ENCODE peak calls at places on chromosome 7, in five cellular contexts. J is mammary epithelial cell, X is lower lobe of right lung, Q is A549, Y is esophagus squamous epithelium. T is an unnamed sample. For H3K4me1, the result is how much of the 10 kb centered on the place peaks cover.

GRCh38 chr7:131945948-131946525 is 389.6 kb upstream of the PODXL start:
- DNase-seq in Y (no peak), Q (no peak), X (no peak), J (no peak), T (no peak)

GRCh38 chr7:3404490-3404889 is 103.4 kb downstream of the SDK1 start:
- DNase-seq in X (no peak), Y (no peak), Q (no peak), J (peak), T (peak)

GRCh38 chr7:45623740-45624391 is 49.7 kb downstream of the ADCY1 start:
- DNase-seq in X (no peak), Q (no peak), Y (no peak), J (no peak), T (no peak)

GRCh38 chr7:98460902-98461301 is 60.0 kb upstream of the BAIAP2L1 start:
- DNase-seq in J (no peak), Q (no peak), Y (no peak), X (no peak), T (no peak)

GRCh38 chr7:114502454-114503254 is 88.0 kb downstream of the FOXP2 start:
- DNase-seq in Y (no peak), J (no peak), Q (no peak), X (no peak), T (no peak)

GRCh38 chr7:69342154-69342884 is 256.0 kb upstream of the AUTS2 start:
- DNase-seq in Y (no peak), J (no peak), X (no peak), Q (no peak), T (no peak)

GRCh38 chr7:7321681-7322080 is 139.3 kb downstream of the C1GALT1 start:
- DNase-seq in X (no peak), J (no peak), Q (no peak), Y (no peak), T (peak)

GRCh38 chr7:108454674-108455523 is 1.3 kb downstream of the NRCAM start:
- DNase-seq in Y (no peak), Q (peak), X (peak), J (peak), T (no peak)

GRCh38 chr7:50962962-50963374 is 180.3 kb upstream of the GRB10 start:
- DNase-seq in Q (peak), J (peak), X (peak), Y (no peak), T (peak)

GRCh38 chr7:93980744-93981479 is 23.2 kb downstream of the BET1 start:
- DNase-seq in X (no peak), Y (no peak), Q (no peak), J (no peak), T (no peak)

GRCh38 chr7:23604296-23604640 is 7.1 kb downstream of the CCDC126 start:
- DNase-seq in J (no peak), X (no peak), Q (no peak), Y (no peak), T (no peak)

GRCh38 chr7:27661776-27662489 is 750 bp downstream of the HIBADH start:
- DNase-seq in Q (no peak), Y (no peak), J (peak), X (peak), T (peak)

GRCh38 chr7:55774327-55775050 is 88.1 kb downstream of the SEPTIN14 start:
- DNase-seq in Q (no peak), J (peak), Y (no peak), X (no peak), T (peak)

GRCh38 chr7:21261627-21262564 is 166.0 kb upstream of the SP4 start:
- DNase-seq in Q (peak), Y (no peak), J (peak), X (no peak), T (no peak)

GRCh38 chr7:2804227-2804763 is 39.8 kb downstream of the GNA12 start:
- DNase-seq in J (no peak), Y (no peak), X (no peak), Q (no peak), T (no peak)

GRCh38 chr7:1555046-1555812 is 776 bp downstream of the TMEM184A start:
- DNase-seq in Q (peak), J (peak), X (no peak), Y (no peak), T (peak)

GRCh38 chr7:82339958-82340357 is 103.6 kb downstream of the CACNA2D1 start:
- DNase-seq in J (no peak), Q (no peak), X (no peak), Y (no peak), T (no peak)

GRCh38 chr7:92343719-92344118 is 97.9 kb downstream of the ANKIB1 start:
- DNase-seq in J (no peak), Y (no peak), X (no peak), Q (no peak), T (no peak)

GRCh38 chr7:142856565-142857245 is 1.8 kb downstream of the EPHB6 start:
- DNase-seq in J (no peak), Q (no peak), Y (no peak), X (no peak), T (no peak)

GRCh38 chr7:34675749-34676374 is 17.8 kb downstream of the NPSR1 start:
- DNase-seq in J (no peak), X (no peak), Q (peak), Y (no peak), T (no peak)

GRCh38 chr7:130733866-130734524 is at the start of gene KLF14:
- DNase-seq in Y (no peak), X (no peak), J (peak), Q (no peak), T (no peak)

GRCh38 chr7:78673272-78673671 is 780.2 kb downstream of the MAGI2 start:
- DNase-seq in Y (no peak), Q (no peak), J (no peak), X (no peak), T (no peak)

GRCh38 chr7:87092568-87093091 is 33.2 kb upstream of the ELAPOR2 start:
- DNase-seq in Q (no peak), X (no peak), Y (no peak), J (no peak), T (no peak)

GRCh38 chr7:24965831-24966708 is 13.9 kb downstream of the OSBPL3 start:
- DNase-seq in Y (no peak), J (peak), X (peak), Q (no peak), T (peak)

GRCh38 chr7:158753900-158754299 is 49.3 kb upstream of the NCAPG2 start:
- DNase-seq in Q (no peak), J (peak), Y (no peak), X (no peak), T (peak)

GRCh38 chr7:39336457-39336856 is 229.7 kb upstream of the YAE1 start:
- DNase-seq in Y (no peak), J (no peak), Q (no peak), X (no peak), T (peak)

GRCh38 chr7:90212149-90212495 is 582 bp downstream of the STEAP2 start:
- DNase-seq in Q (peak), X (no peak), J (no peak), Y (no peak), T (peak)

DNA sequence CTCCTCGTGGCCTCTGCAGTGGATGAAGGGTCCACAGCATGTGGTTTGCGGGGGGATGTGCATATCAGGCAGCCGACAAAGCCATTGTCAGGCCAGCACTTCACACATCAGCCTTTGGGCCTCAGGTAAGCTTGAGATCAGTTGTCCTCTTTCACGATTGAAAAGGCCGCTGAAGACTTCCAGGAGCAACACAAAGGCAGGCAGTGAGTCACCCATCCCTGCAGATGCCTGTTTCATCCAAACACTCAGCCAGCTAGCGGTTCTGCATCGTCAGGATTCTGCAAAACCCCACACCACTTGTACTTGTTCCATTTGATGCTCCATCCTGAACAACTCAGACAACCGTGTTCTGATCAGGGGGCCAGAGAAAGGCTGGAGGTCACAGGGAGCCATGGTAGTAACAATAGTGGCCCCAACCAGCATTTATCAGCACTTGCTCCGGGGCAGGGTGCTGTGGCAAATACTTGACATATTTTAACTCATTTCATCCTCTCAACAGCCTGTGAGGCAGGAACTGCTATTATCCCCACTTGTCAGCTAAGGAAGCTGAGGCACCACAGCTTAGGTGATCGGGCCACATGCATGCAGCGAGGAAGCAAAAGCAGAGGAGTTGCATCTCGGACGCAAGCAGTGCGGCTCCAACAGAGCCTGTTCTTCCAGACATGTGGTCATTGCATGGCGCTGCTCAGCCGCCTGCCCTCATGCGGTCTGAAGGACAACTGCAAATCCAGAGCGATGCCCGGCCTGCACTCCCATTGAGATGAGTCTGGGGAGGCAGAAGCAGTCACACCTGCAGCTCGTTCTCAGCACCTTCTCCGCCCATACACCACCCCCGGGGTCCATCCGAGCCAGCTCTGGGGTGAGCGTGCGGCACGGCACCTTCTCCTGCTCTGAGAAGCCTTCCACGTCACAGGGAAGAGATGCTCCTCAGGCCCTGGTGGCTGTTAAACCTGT is 144.9 kb downstream of the PAXIP1 start:
- DNase-seq in Q (peak), Y (no peak), X (no peak), J (no peak), T (no peak)
- H3K27ac ChIP-seq in Q (no peak), Y (no peak), X (no peak), J (no peak), T (no peak)

GRCh38 chr7:151244871-151245346 is 3.6 kb downstream of the SMARCD3 start:
- DNase-seq in J (no peak), Q (no peak), Y (no peak), X (peak), T (no peak)
- H3K4me1 ChIP-seq in J (under half), Q (half or more), Y (under half), X (half or more), T (under half)

GRCh38 chr7:106962751-106963150 is 81.8 kb upstream of the PRKAR2B start:
- DNase-seq in Y (no peak), X (no peak), Q (no peak), J (no peak), T (no peak)

GRCh38 chr7:106957766-106958165 is 86.7 kb upstream of the PRKAR2B start:
- DNase-seq in J (peak), Y (no peak), X (no peak), Q (no peak), T (peak)

GRCh38 chr7:106964455-106964854 is 80.0 kb upstream of the PRKAR2B start:
- DNase-seq in Y (no peak), X (no peak), Q (no peak), J (no peak), T (no peak)

DNA sequence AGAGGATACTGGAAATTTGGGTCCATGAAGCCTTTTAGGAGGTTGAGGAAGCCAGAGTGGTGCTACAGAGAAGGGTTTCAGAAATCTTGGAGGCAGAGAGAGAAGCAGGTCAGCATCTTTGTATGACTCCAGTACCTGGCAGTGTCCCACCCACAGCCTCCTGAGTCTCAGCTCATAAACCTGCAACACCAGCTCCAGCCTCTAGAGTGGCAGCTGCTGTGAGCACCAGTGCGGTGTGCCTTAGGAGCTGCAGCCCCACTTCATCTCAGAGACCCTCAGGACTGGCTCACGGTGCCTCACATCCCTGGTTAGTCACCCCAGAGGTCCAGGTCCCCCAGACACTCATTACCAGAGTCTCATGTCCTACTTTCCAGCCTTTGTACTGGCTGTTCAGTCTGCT is 84.8 kb upstream of the PRKAR2B start:
- DNase-seq in J (no peak), X (no peak), Y (no peak), Q (peak), T (no peak)
- TF ChIP-seq CTCF in J (peak), X (no peak), Y (no peak), Q (no peak), T (peak)

GRCh38 chr7:70434376-70434775 is 697.6 kb upstream of the GALNT17 start:
- DNase-seq in J (no peak), Q (no peak), Y (no peak), X (no peak), T (peak)
- H3K27ac ChIP-seq in J (no peak), Q (no peak), Y (no peak), X (no peak), T (no peak)

T was measured in foreskin keratinocyte.